ENCODE peak calls at places on chromosomes 13 and 19, in ten cellular contexts. One of them, this sample, is unnamed. For H3K9me3, the result is how much of the 10 kb centered on the place peaks cover.

GRCh38 chr19:6108721-6109633 is 1.3 kb downstream of the RFX2 start:
- DNase-seq in stomach: peak
- DNase-seq in H1: peak
- DNase-seq in tibial nerve: peak
- DNase-seq in ovary: peak
- DNase-seq in transverse colon: peak
- DNase-seq in GM12878: no peak
- DNase-seq in sigmoid colon: peak
- DNase-seq in A549: peak
- DNase-seq in suprapubic skin: no peak
- DNase-seq in this sample: peak

GRCh38 chr19:42442833-42443232 is at the start of gene CXCL17:
- DNase-seq in stomach: peak
- DNase-seq in H1: no peak
- DNase-seq in tibial nerve: no peak
- DNase-seq in ovary: no peak
- DNase-seq in transverse colon: no peak
- DNase-seq in GM12878: no peak
- DNase-seq in sigmoid colon: no peak
- DNase-seq in A549: no peak
- DNase-seq in suprapubic skin: no peak
- DNase-seq in this sample: no peak

GRCh38 chr13:49098771-49099512 is 121.2 kb upstream of the MLNR start:
- DNase-seq in stomach: no peak
- DNase-seq in H1: no peak
- DNase-seq in tibial nerve: no peak
- DNase-seq in ovary: no peak
- DNase-seq in transverse colon: no peak
- DNase-seq in GM12878: no peak
- DNase-seq in sigmoid colon: no peak
- DNase-seq in A549: peak
- DNase-seq in suprapubic skin: no peak
- DNase-seq in this sample: no peak

GRCh38 chr19:31073485-31074221 is 275.6 kb downstream of the TSHZ3 start:
- DNase-seq in stomach: no peak
- DNase-seq in H1: no peak
- DNase-seq in tibial nerve: no peak
- DNase-seq in ovary: no peak
- DNase-seq in transverse colon: no peak
- DNase-seq in GM12878: no peak
- DNase-seq in sigmoid colon: no peak
- DNase-seq in A549: no peak
- DNase-seq in suprapubic skin: no peak
- DNase-seq in this sample: no peak

GRCh38 chr19:43763473-43763939 is 8.7 kb upstream of the SMG9 start:
- DNase-seq in stomach: no peak
- DNase-seq in H1: no peak
- DNase-seq in tibial nerve: no peak
- DNase-seq in ovary: no peak
- DNase-seq in transverse colon: no peak
- DNase-seq in GM12878: no peak
- DNase-seq in sigmoid colon: no peak
- DNase-seq in A549: no peak
- DNase-seq in suprapubic skin: no peak
- DNase-seq in this sample: no peak

GRCh38 chr19:28940751-28941500 is 272.0 kb downstream of the UQCRFS1 start:
- DNase-seq in stomach: no peak
- DNase-seq in H1: no peak
- DNase-seq in tibial nerve: no peak
- DNase-seq in ovary: no peak
- DNase-seq in transverse colon: no peak
- DNase-seq in GM12878: no peak
- DNase-seq in sigmoid colon: no peak
- DNase-seq in A549: no peak
- DNase-seq in suprapubic skin: no peak
- DNase-seq in this sample: no peak

GRCh38 chr13:87259479-87260083 is 411.6 kb upstream of the SLITRK5 start:
- DNase-seq in stomach: no peak
- DNase-seq in H1: no peak
- DNase-seq in tibial nerve: no peak
- DNase-seq in ovary: no peak
- DNase-seq in transverse colon: no peak
- DNase-seq in GM12878: no peak
- DNase-seq in sigmoid colon: no peak
- DNase-seq in A549: peak
- DNase-seq in suprapubic skin: no peak
- DNase-seq in this sample: no peak

GRCh38 chr19:17576758-17577532 is 21.5 kb downstream of the COLGALT1 start:
- DNase-seq in stomach: no peak
- DNase-seq in H1: peak
- DNase-seq in tibial nerve: peak
- DNase-seq in ovary: peak
- DNase-seq in transverse colon: peak
- DNase-seq in GM12878: no peak
- DNase-seq in sigmoid colon: no peak
- DNase-seq in A549: peak
- DNase-seq in suprapubic skin: peak
- DNase-seq in this sample: no peak

GRCh38 chr19:41978470-41978869 is 15.6 kb downstream of the ATP1A3 start:
- DNase-seq in stomach: no peak
- DNase-seq in H1: no peak
- DNase-seq in tibial nerve: no peak
- DNase-seq in ovary: no peak
- DNase-seq in transverse colon: no peak
- DNase-seq in GM12878: no peak
- DNase-seq in sigmoid colon: no peak
- DNase-seq in A549: no peak
- DNase-seq in suprapubic skin: no peak
- DNase-seq in this sample: no peak

GRCh38 chr13:112711528-112712265 is 21.9 kb downstream of the ATP11A start:
- DNase-seq in stomach: peak
- DNase-seq in H1: peak
- DNase-seq in tibial nerve: peak
- DNase-seq in ovary: peak
- DNase-seq in transverse colon: peak
- DNase-seq in GM12878: no peak
- DNase-seq in sigmoid colon: peak
- DNase-seq in A549: peak
- DNase-seq in suprapubic skin: peak
- DNase-seq in this sample: peak

GRCh38 chr19:45498411-45499195 is at the start of gene PPM1N:
- DNase-seq in stomach: no peak
- DNase-seq in H1: peak
- DNase-seq in tibial nerve: no peak
- DNase-seq in ovary: peak
- DNase-seq in transverse colon: no peak
- DNase-seq in GM12878: no peak
- DNase-seq in sigmoid colon: no peak
- DNase-seq in A549: no peak
- DNase-seq in suprapubic skin: no peak
- DNase-seq in this sample: no peak

GRCh38 chr13:101209206-101209893 is 207.0 kb downstream of the NALCN start:
- DNase-seq in stomach: no peak
- DNase-seq in H1: no peak
- DNase-seq in tibial nerve: no peak
- DNase-seq in ovary: no peak
- DNase-seq in transverse colon: no peak
- DNase-seq in GM12878: no peak
- DNase-seq in sigmoid colon: no peak
- DNase-seq in A549: no peak
- DNase-seq in suprapubic skin: no peak
- DNase-seq in this sample: no peak

GRCh38 chr19:48190288-48191284 is 20.1 kb downstream of the ZSWIM9 start:
- DNase-seq in stomach: peak
- DNase-seq in H1: peak
- DNase-seq in tibial nerve: no peak
- DNase-seq in ovary: no peak
- DNase-seq in transverse colon: peak
- DNase-seq in GM12878: no peak
- DNase-seq in sigmoid colon: peak
- DNase-seq in A549: peak
- DNase-seq in suprapubic skin: no peak
- DNase-seq in this sample: no peak

GRCh38 chr13:50916701-50917184 is 7.2 kb downstream of the RNASEH2B start:
- DNase-seq in stomach: no peak
- DNase-seq in H1: no peak
- DNase-seq in tibial nerve: no peak
- DNase-seq in ovary: no peak
- DNase-seq in transverse colon: no peak
- DNase-seq in GM12878: no peak
- DNase-seq in sigmoid colon: no peak
- DNase-seq in A549: no peak
- DNase-seq in suprapubic skin: no peak
- DNase-seq in this sample: no peak

DNA sequence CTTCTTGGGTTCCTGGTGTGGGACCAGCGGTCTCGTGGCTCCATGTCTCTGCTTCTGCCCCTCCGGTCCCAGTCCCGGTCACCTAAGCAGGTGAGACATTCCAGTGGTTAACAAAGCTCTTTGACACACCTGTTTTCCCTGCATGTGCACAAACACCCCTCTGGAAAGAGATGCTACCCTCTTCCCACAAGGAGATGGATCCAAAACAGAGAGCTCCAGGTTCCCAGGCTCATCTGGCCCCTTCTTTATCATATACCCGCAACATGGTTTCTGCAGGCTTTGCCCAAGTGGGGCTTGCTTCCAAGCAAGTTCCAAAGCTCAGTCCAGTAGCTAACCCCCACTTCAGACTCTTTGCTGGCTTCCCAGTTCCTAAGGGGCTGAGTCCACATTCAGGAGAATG is 17.8 kb downstream of the PEG3 start:
- DNase-seq in stomach: no peak
- DNase-seq in H1: no peak
- DNase-seq in tibial nerve: no peak
- DNase-seq in ovary: no peak
- DNase-seq in transverse colon: no peak
- DNase-seq in GM12878: no peak
- DNase-seq in sigmoid colon: no peak
- DNase-seq in A549: no peak
- DNase-seq in suprapubic skin: no peak
- DNase-seq in this sample: no peak
- H3K9me3 ChIP-seq in stomach: under half
- H3K9me3 ChIP-seq in H1: half or more
- H3K9me3 ChIP-seq in tibial nerve: under half
- H3K9me3 ChIP-seq in ovary: under half
- H3K9me3 ChIP-seq in transverse colon: under half
- H3K9me3 ChIP-seq in GM12878: under half
- H3K9me3 ChIP-seq in sigmoid colon: under half
- H3K9me3 ChIP-seq in A549: half or more
- H3K9me3 ChIP-seq in suprapubic skin: under half
- H3K9me3 ChIP-seq in this sample: under half

DNA sequence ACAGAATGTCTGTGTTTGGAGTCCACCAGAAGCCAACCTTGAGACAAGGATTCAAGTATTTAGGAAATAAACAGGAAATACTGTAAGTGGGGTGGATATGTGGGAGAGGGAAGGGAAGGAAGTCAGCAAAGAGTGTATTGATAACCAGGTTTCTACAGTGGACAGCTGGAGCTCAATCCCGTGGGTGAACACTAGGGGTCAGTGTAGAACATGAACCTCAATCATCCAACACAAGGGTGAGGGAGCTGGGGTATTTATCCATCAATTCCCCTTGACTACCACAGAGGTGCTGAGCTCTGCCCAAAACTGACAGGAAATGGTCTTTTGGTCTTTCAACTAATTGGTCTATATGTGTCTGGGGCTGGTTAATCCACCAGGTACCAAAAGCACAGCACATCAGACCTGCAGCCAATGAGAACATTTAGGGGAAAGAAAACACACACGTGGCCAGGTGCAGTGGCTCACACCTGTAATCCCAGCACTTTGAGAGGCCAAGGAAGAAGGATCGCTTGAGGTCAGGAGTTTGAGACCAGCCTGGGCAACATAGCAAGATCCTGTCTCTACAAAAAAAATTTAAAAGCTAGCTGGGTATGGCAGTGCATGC is 5.6 kb upstream of the SYDE1 start:
- DNase-seq in stomach: peak
- DNase-seq in H1: peak
- DNase-seq in tibial nerve: peak
- DNase-seq in ovary: no peak
- DNase-seq in transverse colon: peak
- DNase-seq in GM12878: no peak
- DNase-seq in sigmoid colon: no peak
- DNase-seq in A549: peak
- DNase-seq in suprapubic skin: no peak
- DNase-seq in this sample: no peak
- TF ChIP-seq EP300 in stomach: no peak
- TF ChIP-seq EP300 in H1: no peak
- TF ChIP-seq EP300 in tibial nerve: no peak
- TF ChIP-seq EP300 in ovary: no peak
- TF ChIP-seq EP300 in transverse colon: no peak
- TF ChIP-seq EP300 in GM12878: no peak
- TF ChIP-seq EP300 in sigmoid colon: no peak
- TF ChIP-seq EP300 in A549: no peak
- TF ChIP-seq EP300 in suprapubic skin: no peak
- TF ChIP-seq EP300 in this sample: no peak

DNA sequence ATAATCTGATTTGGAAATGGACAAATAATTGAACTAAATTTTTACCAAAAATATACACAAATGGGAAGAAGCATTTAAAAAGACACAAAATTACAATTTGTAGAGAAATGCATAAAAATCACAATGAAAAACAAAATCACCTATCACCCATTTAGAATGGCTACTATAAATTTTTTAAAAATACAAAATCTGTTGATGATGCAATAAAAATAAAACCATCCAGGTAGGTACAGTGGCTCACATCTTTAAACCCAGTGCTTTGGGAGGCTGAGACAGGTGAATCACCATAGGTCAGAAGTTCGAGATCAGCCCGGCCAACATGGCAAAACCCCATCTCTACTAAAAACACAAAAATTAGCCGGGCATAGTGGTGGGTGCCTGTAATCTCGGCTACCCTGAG is 23.5 kb downstream of the ZNF43 start:
- DNase-seq in stomach: no peak
- DNase-seq in H1: no peak
- DNase-seq in tibial nerve: no peak
- DNase-seq in ovary: no peak
- DNase-seq in transverse colon: no peak
- DNase-seq in GM12878: no peak
- DNase-seq in sigmoid colon: no peak
- DNase-seq in A549: no peak
- DNase-seq in suprapubic skin: no peak
- DNase-seq in this sample: no peak
- H3K9me3 ChIP-seq in stomach: half or more
- H3K9me3 ChIP-seq in H1: half or more
- H3K9me3 ChIP-seq in tibial nerve: half or more
- H3K9me3 ChIP-seq in ovary: under half
- H3K9me3 ChIP-seq in transverse colon: half or more
- H3K9me3 ChIP-seq in GM12878: under half
- H3K9me3 ChIP-seq in sigmoid colon: under half
- H3K9me3 ChIP-seq in A549: under half
- H3K9me3 ChIP-seq in suprapubic skin: half or more
- H3K9me3 ChIP-seq in this sample: half or more

GRCh38 chr13:83819611-83820010 is 62.7 kb downstream of the SLITRK1 start:
- DNase-seq in stomach: no peak
- DNase-seq in H1: no peak
- DNase-seq in tibial nerve: no peak
- DNase-seq in ovary: no peak
- DNase-seq in transverse colon: no peak
- DNase-seq in GM12878: no peak
- DNase-seq in sigmoid colon: no peak
- DNase-seq in A549: no peak
- DNase-seq in suprapubic skin: no peak
- DNase-seq in this sample: no peak
- TF ChIP-seq EP300 in stomach: no peak
- TF ChIP-seq EP300 in H1: no peak
- TF ChIP-seq EP300 in tibial nerve: no peak
- TF ChIP-seq EP300 in ovary: no peak
- TF ChIP-seq EP300 in transverse colon: no peak
- TF ChIP-seq EP300 in GM12878: no peak
- TF ChIP-seq EP300 in sigmoid colon: no peak
- TF ChIP-seq EP300 in A549: no peak
- TF ChIP-seq EP300 in suprapubic skin: no peak
- TF ChIP-seq EP300 in this sample: no peak

GRCh38 chr19:57754091-57754673 is 7.6 kb downstream of the ZNF776 start:
- DNase-seq in stomach: no peak
- DNase-seq in H1: no peak
- DNase-seq in tibial nerve: no peak
- DNase-seq in ovary: no peak
- DNase-seq in transverse colon: no peak
- DNase-seq in GM12878: no peak
- DNase-seq in sigmoid colon: no peak
- DNase-seq in A549: no peak
- DNase-seq in suprapubic skin: no peak
- DNase-seq in this sample: no peak
- H3K9me3 ChIP-seq in stomach: half or more
- H3K9me3 ChIP-seq in H1: under half
- H3K9me3 ChIP-seq in tibial nerve: half or more
- H3K9me3 ChIP-seq in ovary: under half
- H3K9me3 ChIP-seq in transverse colon: half or more
- H3K9me3 ChIP-seq in GM12878: half or more
- H3K9me3 ChIP-seq in sigmoid colon: under half
- H3K9me3 ChIP-seq in A549: half or more
- H3K9me3 ChIP-seq in suprapubic skin: half or more
- H3K9me3 ChIP-seq in this sample: half or more